ENCODE peak calls at places on chromosomes 7 and 10, in nine cellular contexts. R is T-helper 2 cell, W is T-helper 17 cell, F is EL, V is left ventricle myocardium inferior, L is H9, U is GF-D8, A is islet precursor cell, Q is posterior vena cava. T is an unnamed sample.

GRCh38 chr10:112182808-112183328 is 697 bp downstream of the GPAM start:
- DNase-seq in A (no peak), U (no peak), Q (no peak), F (peak), R (no peak), V (no peak), W (no peak), L (no peak), T (peak)

GRCh38 chr7:75639071-75639892 is 99.5 kb downstream of the HIP1 start:
- DNase-seq in W (peak), L (peak), U (no peak), R (peak), F (peak), V (peak), A (peak), Q (peak), T (peak)

GRCh38 chr10:91349381-91349780 is 60.8 kb upstream of the HECTD2 start:
- DNase-seq in V (no peak), F (peak), Q (no peak), L (no peak), R (no peak), A (peak), W (no peak), U (no peak), T (no peak)

GRCh38 chr7:30896783-30897617 is 14.7 kb upstream of the AQP1 start:
- DNase-seq in R (no peak), F (no peak), A (no peak), U (no peak), V (no peak), W (no peak), Q (no peak), L (no peak), T (no peak)

GRCh38 chr10:113751116-113751728 is at the start of gene PLEKHS1:
- DNase-seq in R (no peak), V (no peak), A (no peak), F (peak), U (no peak), Q (no peak), L (no peak), W (no peak), T (no peak)

GRCh38 chr10:64115913-64116643 is 594.9 kb downstream of the REEP3 start:
- DNase-seq in F (no peak), V (no peak), R (no peak), A (no peak), U (no peak), L (peak), Q (no peak), W (no peak), T (peak)

GRCh38 chr10:49600781-49601400 is 9.2 kb upstream of the SLC18A3 start:
- DNase-seq in W (no peak), A (peak), F (peak), V (no peak), U (no peak), L (no peak), R (no peak), Q (no peak), T (no peak)

GRCh38 chr10:62511656-62512055 is 137.5 kb downstream of the ZNF365 start:
- DNase-seq in F (no peak), Q (no peak), L (no peak), A (no peak), R (no peak), W (no peak), V (no peak), U (no peak), T (no peak)

GRCh38 chr10:30827531-30828120 is 198.1 kb upstream of the LYZL2 start:
- DNase-seq in W (no peak), L (no peak), F (no peak), U (no peak), Q (no peak), R (no peak), A (no peak), V (no peak), T (no peak)

GRCh38 chr7:897771-898376 is 21.5 kb downstream of the GET4 start:
- DNase-seq in Q (no peak), U (no peak), R (no peak), A (no peak), V (no peak), W (no peak), F (no peak), L (no peak), T (no peak)

GRCh38 chr7:56157238-56157790 is 41.1 kb upstream of the NUPR2 start:
- DNase-seq in A (no peak), R (no peak), W (no peak), F (no peak), L (no peak), Q (no peak), V (no peak), U (no peak), T (no peak)

GRCh38 chr10:119653209-119653608 is 2.0 kb downstream of the BAG3 start:
- DNase-seq in Q (no peak), F (no peak), W (no peak), R (no peak), V (no peak), U (no peak), A (no peak), L (no peak), T (no peak)

GRCh38 chr10:124736491-124737136 is 7.6 kb downstream of the FAM53B start:
- DNase-seq in V (peak), F (peak), R (no peak), L (peak), Q (no peak), U (no peak), W (no peak), A (no peak), T (peak)

GRCh38 chr10:76086571-76087260 is 655.3 kb downstream of the LRMDA start:
- DNase-seq in W (no peak), R (no peak), L (peak), U (no peak), A (peak), V (no peak), F (peak), Q (peak), T (peak)

GRCh38 chr10:70441161-70441876 is at the start of gene NODAL:
- DNase-seq in F (no peak), Q (no peak), A (peak), V (no peak), L (peak), R (no peak), U (no peak), W (no peak), T (peak)

GRCh38 chr7:45659496-45660139 is 85.5 kb downstream of the ADCY1 start:
- DNase-seq in F (no peak), A (peak), L (no peak), W (no peak), R (no peak), V (no peak), Q (no peak), U (no peak), T (no peak)

GRCh38 chr7:11427686-11428273 is 404.2 kb downstream of the THSD7A start:
- DNase-seq in L (no peak), F (peak), A (no peak), Q (no peak), U (peak), R (no peak), W (no peak), V (no peak), T (no peak)

GRCh38 chr7:92837214-92837749 is 909 bp upstream of the CDK6 start:
- DNase-seq in Q (no peak), W (no peak), R (no peak), U (no peak), F (peak), V (no peak), A (no peak), L (no peak), T (no peak)

GRCh38 chr10:46549171-46550075 is 7.0 kb downstream of the GPRIN2 start:
- DNase-seq in A (peak), R (no peak), V (peak), L (peak), Q (peak), F (no peak), W (no peak), U (no peak), T (peak)

GRCh38 chr7:41987-42386 is 150.4 kb upstream of the FAM20C start:
- DNase-seq in Q (peak), V (no peak), W (no peak), L (no peak), A (no peak), R (no peak), F (no peak), U (no peak), T (peak)

GRCh38 chr10:122089343-122090015 is 100.5 kb downstream of the TACC2 start:
- DNase-seq in V (no peak), U (no peak), L (no peak), W (no peak), F (no peak), R (no peak), A (no peak), Q (no peak), T (no peak)

GRCh38 chr7:129948338-129948737 is 4.4 kb downstream of the UBE2H start:
- DNase-seq in F (no peak), W (no peak), Q (peak), V (no peak), U (no peak), R (no peak), A (no peak), L (no peak), T (no peak)

GRCh38 chr10:130432850-130433249 is 296.7 kb downstream of the GLRX3 start:
- DNase-seq in A (no peak), U (no peak), V (no peak), R (no peak), L (peak), Q (no peak), W (no peak), F (no peak), T (peak)

GRCh38 chr7:134778941-134779740 is at the start of gene CALD1:
- DNase-seq in U (no peak), R (no peak), A (peak), W (no peak), F (peak), Q (peak), L (peak), V (peak), T (peak)

GRCh38 chr7:130386876-130387275 is 6.6 kb downstream of the CPA1 start:
- DNase-seq in V (no peak), A (no peak), L (no peak), F (no peak), U (no peak), R (no peak), W (no peak), Q (peak), T (no peak)

GRCh38 chr7:149860821-149861727 is 12.7 kb upstream of the ATP6V0E2 start:
- DNase-seq in F (no peak), U (no peak), W (no peak), R (no peak), Q (no peak), A (peak), L (peak), V (no peak), T (peak)

GRCh38 chr7:69934475-69934903 is 336.2 kb downstream of the AUTS2 start:
- DNase-seq in A (peak), W (no peak), R (no peak), Q (no peak), L (no peak), F (no peak), V (no peak), U (no peak), T (no peak)

GRCh38 chr7:109956916-109957315 is 1134.0 kb upstream of the LRRN3 start:
- DNase-seq in L (no peak), A (no peak), V (no peak), W (no peak), U (no peak), R (no peak), Q (no peak), F (no peak), T (peak)

GRCh38 chr7:146659732-146660131 is 543.1 kb downstream of the CNTNAP2 start:
- DNase-seq in V (no peak), Q (no peak), U (no peak), A (no peak), F (no peak), R (no peak), L (no peak), W (no peak), T (no peak)

GRCh38 chr10:69910566-69910965 is 108.9 kb downstream of the COL13A1 start:
- DNase-seq in A (no peak), F (no peak), L (no peak), Q (no peak), R (no peak), U (no peak), V (no peak), W (no peak), T (no peak)

GRCh38 chr7:55099086-55099831 is 80.4 kb downstream of the EGFR start:
- DNase-seq in W (no peak), U (no peak), R (no peak), A (no peak), L (no peak), F (no peak), V (peak), Q (no peak), T (no peak)

GRCh38 chr7:124764847-124765400 is 668 bp downstream of the GPR37 start:
- DNase-seq in Q (peak), R (no peak), A (peak), W (no peak), U (no peak), V (no peak), L (peak), F (peak), T (peak)

GRCh38 chr10:12533723-12534122 is 184.4 kb downstream of the CAMK1D start:
- DNase-seq in W (no peak), U (no peak), F (no peak), R (no peak), A (peak), L (no peak), V (no peak), Q (no peak), T (no peak)

GRCh38 chr7:132592238-132592946 is 16.1 kb upstream of the PLXNA4 start:
- DNase-seq in R (no peak), A (no peak), Q (no peak), W (no peak), V (no peak), L (peak), U (no peak), F (no peak), T (peak)

GRCh38 chr7:53326634-53327033 is 291.2 kb downstream of the POM121L12 start:
- DNase-seq in U (no peak), L (peak), F (no peak), W (no peak), V (no peak), Q (no peak), R (no peak), A (no peak), T (no peak)

GRCh38 chr10:31358688-31359330 is 39.8 kb downstream of the ZEB1 start:
- DNase-seq in W (no peak), V (no peak), R (no peak), Q (no peak), L (no peak), U (no peak), F (peak), A (no peak), T (no peak)

GRCh38 chr10:87862644-87863101 is 660 bp downstream of the KLLN start:
- DNase-seq in A (no peak), R (no peak), V (no peak), W (no peak), F (no peak), L (no peak), U (no peak), Q (no peak), T (no peak)

GRCh38 chr7:44275829-44276570 is 49.4 kb downstream of the CAMK2B start:
- DNase-seq in R (no peak), U (no peak), F (no peak), Q (peak), A (peak), W (no peak), V (peak), L (peak), T (peak)

GRCh38 chr10:92829042-92829785 is 19.1 kb upstream of the EXOC6 start:
- DNase-seq in U (no peak), R (no peak), V (no peak), A (peak), W (no peak), Q (no peak), L (no peak), F (no peak), T (peak)